ENCODE peak calls at places on chromosomes 12 and 14, in seven cellular contexts. J, D, U, I, H, W and M are unnamed samples. For H3K9me3, the result is how much of the 10 kb centered on the place peaks cover.

GRCh38 chr14:77120771-77121743 is 20.5 kb downstream of the ZDHHC22 start:
- DNase-seq in J (peak), D (no peak), U (no peak), I (no peak), H (no peak), W (no peak), M (peak)

GRCh38 chr12:94263905-94264655 is 115.7 kb downstream of the PLXNC1 start:
- DNase-seq in J (no peak), D (no peak), U (no peak), I (no peak), H (no peak), W (no peak), M (peak)

GRCh38 chr14:97298775-97299174 is 501.6 kb downstream of the VRK1 start:
- DNase-seq in J (no peak), D (no peak), U (no peak), I (no peak), H (no peak), W (no peak), M (no peak)

GRCh38 chr14:32400480-32400879 is 71.4 kb downstream of the AKAP6 start:
- DNase-seq in J (no peak), D (no peak), U (no peak), I (no peak), H (peak), W (no peak), M (no peak)

GRCh38 chr14:76446921-76447320 is 71.0 kb downstream of the ESRRB start:
- DNase-seq in J (no peak), D (no peak), U (no peak), I (no peak), H (no peak), W (no peak), M (no peak)

GRCh38 chr12:39723831-39724230 is 104.2 kb upstream of the ABCD2 start:
- DNase-seq in J (no peak), D (no peak), U (no peak), I (no peak), H (peak), W (no peak), M (no peak)

GRCh38 chr12:107091989-107092641 is 1.2 kb downstream of the CRY1 start:
- DNase-seq in J (peak), D (peak), U (no peak), I (peak), H (peak), W (peak), M (peak)

GRCh38 chr12:107875772-107876171 is 101.3 kb downstream of the ASCL4 start:
- DNase-seq in J (no peak), D (no peak), U (no peak), I (no peak), H (no peak), W (no peak), M (no peak)

GRCh38 chr12:115660211-115660805 is 617.2 kb downstream of the MED13L start:
- DNase-seq in J (no peak), D (peak), U (no peak), I (no peak), H (peak), W (peak), M (peak)

GRCh38 chr12:59472273-59472672 is 123.6 kb upstream of the SLC16A7 start:
- DNase-seq in J (no peak), D (no peak), U (no peak), I (no peak), H (no peak), W (no peak), M (no peak)

GRCh38 chr14:59997496-59997895 is 77.6 kb downstream of the LRRC9 start:
- DNase-seq in J (no peak), D (no peak), U (no peak), I (no peak), H (no peak), W (no peak), M (no peak)

GRCh38 chr14:71754422-71755095 is 177.7 kb upstream of the RGS6 start:
- DNase-seq in J (no peak), D (no peak), U (no peak), I (no peak), H (no peak), W (no peak), M (no peak)

GRCh38 chr12:91432755-91433154 is 250.1 kb upstream of the DCN start:
- DNase-seq in J (no peak), D (no peak), U (no peak), I (no peak), H (no peak), W (no peak), M (no peak)

GRCh38 chr12:91434081-91434480 is 251.5 kb upstream of the DCN start:
- DNase-seq in J (no peak), D (no peak), U (no peak), I (no peak), H (no peak), W (no peak), M (no peak)

GRCh38 chr12:91432079-91432478 is 249.5 kb upstream of the DCN start:
- DNase-seq in J (no peak), D (no peak), U (no peak), I (no peak), H (no peak), W (no peak), M (no peak)
- H3K4me3 ChIP-seq in J (no peak), D (no peak), U (no peak), I (no peak), H (no peak), W (no peak), M (no peak)

DNA sequence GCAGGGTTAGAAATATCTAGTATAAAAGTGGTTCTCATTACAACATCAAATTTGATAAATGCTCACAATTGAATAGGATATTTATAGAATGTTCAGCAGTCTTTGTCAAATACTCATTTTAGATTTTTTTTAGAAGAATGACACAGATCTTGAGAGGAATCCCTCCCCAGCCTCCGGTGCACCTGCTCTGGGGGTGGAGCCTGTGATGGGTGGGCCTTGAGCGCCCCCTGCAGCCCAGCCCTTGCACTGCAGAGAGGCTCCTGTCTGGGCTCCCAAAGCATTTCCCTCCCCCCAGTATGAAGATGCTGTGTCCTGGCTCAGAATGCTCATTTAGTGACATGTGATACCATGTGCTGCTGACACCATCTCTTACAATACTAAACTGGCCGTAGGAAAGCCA is 792.3 kb downstream of the TMEM121 start:
- DNase-seq in J (peak), D (no peak), U (peak), I (no peak), H (no peak), W (no peak), M (no peak)
- H3K9me3 ChIP-seq in J (under half), D (under half), U (under half), I (under half), H (under half), W (under half), M (under half)

GRCh38 chr12:76876696-76877229 is 2.1 kb downstream of the CSRP2 start:
- DNase-seq in J (no peak), D (no peak), U (no peak), I (no peak), H (peak), W (no peak), M (no peak)
- H3K4me3 ChIP-seq in J (no peak), D (no peak), U (no peak), I (peak), H (peak), W (no peak), M (no peak)

GRCh38 chr14:45786266-45786665 is 533.3 kb upstream of the MIS18BP1 start:
- DNase-seq in J (no peak), D (no peak), U (no peak), I (no peak), H (peak), W (no peak), M (no peak)
- H3K9me3 ChIP-seq in J (under half), D (under half), U (under half), I (under half), H (under half), W (under half), M (under half)

GRCh38 chr14:93317200-93317599 is 15.6 kb downstream of the BTBD7 start:
- DNase-seq in J (no peak), D (no peak), U (no peak), I (no peak), H (no peak), W (no peak), M (no peak)

GRCh38 chr14:93318927-93319326 is 13.9 kb downstream of the BTBD7 start:
- DNase-seq in J (no peak), D (no peak), U (no peak), I (no peak), H (no peak), W (no peak), M (no peak)

GRCh38 chr14:93319494-93319893 is 13.3 kb downstream of the BTBD7 start:
- DNase-seq in J (no peak), D (no peak), U (no peak), I (no peak), H (no peak), W (no peak), M (no peak)

GRCh38 chr14:93316716-93317115 is 16.1 kb downstream of the BTBD7 start:
- DNase-seq in J (no peak), D (no peak), U (no peak), I (no peak), H (no peak), W (no peak), M (no peak)

GRCh38 chr14:93317836-93318807 is 14.7 kb downstream of the BTBD7 start:
- DNase-seq in J (no peak), D (no peak), U (no peak), I (no peak), H (no peak), W (peak), M (no peak)
- H3K4me3 ChIP-seq in J (no peak), D (no peak), U (no peak), I (no peak), H (no peak), W (no peak), M (no peak)